ENCODE peak calls at places on chromosome 21, in five cellular contexts. L is ELR, V is LHCN-M2, R is right cardiac atrium, G is skeletal muscle cell. S is an unnamed sample.
A peak's percentile ranks its signal among the peaks of the same experiment; 100 is the strongest.

GRCh38 chr21:35649186-35649585 is 411.1 kb downstream of the SETD4 start:
- DNase-seq in V (peak; percentile 42), G (no peak), L (peak; percentile 53), R (no peak), S (no peak)

GRCh38 chr21:35020446-35020845 is 28.7 kb downstream of the RUNX1 start:
- DNase-seq in G (no peak), L (no peak), V (no peak), R (no peak), S (no peak)

GRCh38 chr21:35324372-35325220 is 275.5 kb upstream of the RUNX1 start:
- DNase-seq in R (peak; percentile 73), V (peak; percentile 94), L (peak; percentile 82), G (peak; percentile 68), S (peak; percentile 30)

GRCh38 chr21:25615880-25616279 is 8.6 kb upstream of the MRPL39 start:
- DNase-seq in L (no peak), G (no peak), R (no peak), V (no peak), S (no peak)

GRCh38 chr21:34086887-34087306 is 13.5 kb downstream of the MRPS6 start:
- DNase-seq in L (no peak), G (no peak), R (no peak), V (no peak), S (no peak)

GRCh38 chr21:40386301-40386911 is 460.6 kb downstream of the DSCAM start:
- DNase-seq in R (peak; percentile 71), V (no peak), L (peak; percentile 1), G (no peak), S (no peak)

GRCh38 chr21:28771790-28772501 is 220.7 kb downstream of the LTN1 start:
- DNase-seq in G (peak; percentile 97), L (peak; percentile 56), V (peak; percentile 95), R (no peak), S (peak; percentile 72)

GRCh38 chr21:15422761-15423160 is 307.0 kb upstream of the USP25 start:
- DNase-seq in L (peak; percentile 3), V (peak; percentile 98), G (peak; percentile 85), R (no peak), S (peak; percentile 3)

GRCh38 chr21:37737996-37738395 is 178.3 kb downstream of the KCNJ6 start:
- DNase-seq in R (no peak), V (no peak), G (no peak), L (no peak), S (no peak)